ENCODE peak calls at places on chromosomes 1 and 21, in seven cellular contexts. N, X, D, Y, Q, U and O are unnamed samples.

GRCh38 chr1:5720484-5720883 is 271.7 kb downstream of the NPHP4 start:
- DNase-seq in N (no peak), Y (no peak), Q (no peak), X (no peak), D (no peak), U (no peak), O (no peak)

GRCh38 chr1:8879348-8880067 is 1.0 kb upstream of the ENO1 start:
- DNase-seq in U (no peak), Q (no peak), X (peak), D (no peak), N (no peak), Y (no peak), O (no peak)

GRCh38 chr1:94481473-94481933 is 60.1 kb downstream of the F3 start:
- DNase-seq in N (no peak), U (peak), X (peak), Q (peak), D (no peak), Y (peak), O (peak)

GRCh38 chr1:163063131-163064059 is 5.8 kb upstream of the RGS4 start:
- DNase-seq in D (no peak), X (no peak), U (no peak), Y (no peak), N (no peak), Q (no peak), O (no peak)

GRCh38 chr1:185062710-185063370 is 17.5 kb downstream of the RNF2 start:
- DNase-seq in D (no peak), Y (no peak), X (no peak), N (no peak), U (no peak), Q (no peak), O (peak)

GRCh38 chr1:1946540-1946939 is 27.5 kb upstream of the TMEM52 start:
- DNase-seq in N (no peak), Y (no peak), Q (peak), D (no peak), X (no peak), U (no peak), O (no peak)

GRCh38 chr1:186643600-186643999 is 36.6 kb downstream of the PTGS2 start:
- DNase-seq in N (no peak), D (no peak), Y (no peak), Q (no peak), U (no peak), X (no peak), O (no peak)

GRCh38 chr1:82819234-82819633 is 1018.5 kb downstream of the ADGRL2 start:
- DNase-seq in D (no peak), Q (no peak), N (no peak), X (no peak), U (no peak), Y (no peak), O (no peak)

GRCh38 chr1:174769961-174770549 is 229.7 kb upstream of the CACYBP start:
- DNase-seq in D (no peak), X (peak), N (no peak), U (no peak), Q (peak), Y (no peak), O (no peak)

GRCh38 chr1:156537027-156537426 is 35.3 kb downstream of the IQGAP3 start:
- DNase-seq in Y (no peak), Q (no peak), D (no peak), U (no peak), X (no peak), N (no peak), O (no peak)

GRCh38 chr1:37602750-37603694 is 7.3 kb upstream of the GNL2 start:
- DNase-seq in N (peak), D (peak), Y (peak), Q (peak), U (peak), X (peak), O (no peak)

GRCh38 chr21:26099610-26100219 is 70.9 kb downstream of the APP start:
- DNase-seq in D (no peak), U (no peak), X (peak), Y (no peak), N (no peak), Q (no peak), O (peak)

GRCh38 chr1:171127481-171127880 is 36.8 kb downstream of the FMO3 start:
- DNase-seq in Y (no peak), D (no peak), X (no peak), N (no peak), U (no peak), Q (no peak), O (no peak)

GRCh38 chr1:104238991-104239390 is 489.3 kb downstream of the AMY1C start:
- DNase-seq in U (no peak), D (no peak), X (peak), N (no peak), Y (no peak), Q (no peak), O (no peak)

GRCh38 chr1:199081739-199082138 is 442.9 kb downstream of the PTPRC start:
- DNase-seq in U (no peak), Y (no peak), D (no peak), X (no peak), Q (no peak), N (no peak), O (no peak)

GRCh38 chr1:38029081-38029681 is 16.6 kb downstream of the UTP11 start:
- DNase-seq in Y (no peak), Q (peak), D (no peak), U (peak), X (peak), N (no peak), O (no peak)

GRCh38 chr1:54806931-54807611 is 5.9 kb upstream of the TTC22 start:
- DNase-seq in Y (no peak), N (no peak), U (no peak), X (no peak), D (no peak), Q (no peak), O (no peak)

GRCh38 chr1:205271277-205271676 is 43.5 kb downstream of the TMCC2 start:
- DNase-seq in Y (no peak), N (no peak), X (no peak), U (no peak), D (no peak), Q (peak), O (no peak)

GRCh38 chr1:3905953-3906671 is 6.0 kb upstream of the C1orf174 start:
- DNase-seq in D (no peak), U (no peak), Y (no peak), X (no peak), Q (no peak), N (no peak), O (peak)

GRCh38 chr21:44521928-44522752 is 17.9 kb downstream of the KRTAP10-1 start:
- DNase-seq in U (no peak), Q (no peak), Y (no peak), D (no peak), N (no peak), X (no peak), O (no peak)

GRCh38 chr1:147771216-147772125 is 11.1 kb upstream of the GJA5 start:
- DNase-seq in Q (no peak), U (no peak), N (no peak), Y (peak), D (no peak), X (no peak), O (no peak)

GRCh38 chr1:224499204-224499603 is 64.6 kb upstream of the WDR26 start:
- DNase-seq in U (no peak), X (no peak), Y (no peak), D (no peak), Q (no peak), N (no peak), O (no peak)

GRCh38 chr1:43547538-43548072 is 16.9 kb downstream of the PTPRF start:
- DNase-seq in X (no peak), Y (no peak), N (no peak), D (no peak), Q (no peak), U (no peak), O (no peak)

GRCh38 chr1:2448098-2448445 is 28.0 kb upstream of the PLCH2 start:
- DNase-seq in D (no peak), U (no peak), X (no peak), Y (no peak), N (no peak), Q (no peak), O (no peak)

GRCh38 chr1:9275567-9276034 is 17.1 kb upstream of the SPSB1 start:
- DNase-seq in N (no peak), D (peak), U (no peak), X (peak), Q (peak), Y (peak), O (peak)

GRCh38 chr1:51518033-51518729 is 885 bp downstream of the EPS15 start:
- DNase-seq in Y (peak), N (no peak), U (no peak), D (peak), X (peak), Q (peak), O (peak)

GRCh38 chr1:30764939-30765582 is 7.5 kb upstream of the LAPTM5 start:
- DNase-seq in Q (no peak), Y (no peak), N (no peak), X (no peak), U (no peak), D (no peak), O (no peak)

GRCh38 chr21:46063734-46064680 is 33.9 kb upstream of the COL6A2 start:
- DNase-seq in Q (no peak), D (no peak), X (no peak), Y (no peak), U (no peak), N (no peak), O (no peak)

GRCh38 chr1:183073320-183073719 is 50.1 kb downstream of the LAMC1 start:
- DNase-seq in U (no peak), Q (no peak), N (no peak), D (no peak), Y (no peak), X (no peak), O (no peak)

GRCh38 chr1:218823291-218823900 is 350.3 kb upstream of the LYPLAL1 start:
- DNase-seq in D (no peak), Q (no peak), Y (no peak), N (no peak), X (no peak), U (no peak), O (no peak)

GRCh38 chr21:17829472-17829871 is 10.3 kb upstream of the C21orf91 start:
- DNase-seq in U (no peak), Q (no peak), D (no peak), Y (no peak), X (no peak), N (no peak), O (no peak)